ENCODE peak calls at places on chromosome 10, in six cellular contexts. P is endothelial cell; V is effector CD4-positive, alpha-beta T cell; B is fibroblast of pulmonary artery; N is retina; Q is effector memory CD8-positive, alpha-beta T cell. I is an unnamed sample.

GRCh38 chr10:119104653-119105024 is 726 bp downstream of the DENND10 start:
- DNase-seq in P (no peak), B (no peak), N (peak), Q (no peak), V (no peak), I (no peak)

GRCh38 chr10:67612577-67613537 is 83.1 kb downstream of the CTNNA3 start:
- DNase-seq in B (peak), P (no peak), V (peak), N (no peak), Q (peak), I (peak)

GRCh38 chr10:107740962-107741690 is 576.6 kb upstream of the SORCS1 start:
- DNase-seq in Q (no peak), V (no peak), P (no peak), B (peak), N (no peak), I (no peak)

GRCh38 chr10:101830322-101831168 is 12.3 kb upstream of the OGA start:
- DNase-seq in N (peak), Q (peak), V (peak), P (peak), B (peak), I (peak)

GRCh38 chr10:77609781-77610272 is 27.8 kb downstream of the KCNMA1 start:
- DNase-seq in N (no peak), Q (no peak), B (peak), V (no peak), P (no peak), I (no peak)

GRCh38 chr10:111126981-111127848 is 50.4 kb downstream of the ADRA2A start:
- DNase-seq in V (no peak), B (no peak), N (no peak), Q (no peak), P (peak), I (no peak)

GRCh38 chr10:101379663-101380352 is 25.8 kb downstream of the BTRC start:
- DNase-seq in P (no peak), B (no peak), Q (no peak), V (no peak), N (no peak), I (no peak)

GRCh38 chr10:131196176-131196885 is 115.2 kb downstream of the TCERG1L start:
- DNase-seq in B (no peak), V (no peak), Q (no peak), N (no peak), P (no peak), I (no peak)

GRCh38 chr10:132388901-132389630 is 7.9 kb upstream of the PWWP2B start:
- DNase-seq in V (no peak), P (no peak), B (no peak), Q (no peak), N (no peak), I (no peak)

GRCh38 chr10:91883549-91884542 is 25.4 kb downstream of the FGFBP3 start:
- DNase-seq in B (peak), Q (no peak), V (no peak), N (peak), P (no peak), I (no peak)